ENCODE peak calls at places on chromosome 1, in ten cellular contexts. One of them, this sample, is unnamed.
A peak's percentile ranks its signal among the peaks of the same experiment; 100 is the strongest.

GRCh38 chr1:36157973-36158826 is 2.2 kb downstream of the MAP7D1 start:
- DNase-seq in tibial nerve: no peak
- DNase-seq in thoracic aorta: no peak
- DNase-seq in coronary artery: no peak
- DNase-seq in heart right ventricle: no peak
- DNase-seq in BE2C: no peak
- DNase-seq in CD4-positive, alpha-beta T cell: no peak
- DNase-seq in hepatocyte: no peak
- DNase-seq in neural progenitor cell: no peak
- DNase-seq in OCI-LY7: no peak
- DNase-seq in this sample: no peak

GRCh38 chr1:25204797-25205441 is 27.4 kb downstream of the SYF2 start:
- DNase-seq in tibial nerve: no peak
- DNase-seq in thoracic aorta: no peak
- DNase-seq in coronary artery: no peak
- DNase-seq in heart right ventricle: no peak
- DNase-seq in BE2C: no peak
- DNase-seq in CD4-positive, alpha-beta T cell: peak; percentile 6
- DNase-seq in hepatocyte: peak; percentile 72
- DNase-seq in neural progenitor cell: peak; percentile 70
- DNase-seq in OCI-LY7: peak; percentile 71
- DNase-seq in this sample: no peak

GRCh38 chr1:70685300-70686286 is 274.5 kb downstream of the CTH start:
- DNase-seq in tibial nerve: peak; percentile 16
- DNase-seq in thoracic aorta: peak; percentile 19
- DNase-seq in coronary artery: no peak
- DNase-seq in heart right ventricle: no peak
- DNase-seq in BE2C: peak; percentile 55
- DNase-seq in CD4-positive, alpha-beta T cell: no peak
- DNase-seq in hepatocyte: peak; percentile 78
- DNase-seq in neural progenitor cell: peak; percentile 72
- DNase-seq in OCI-LY7: peak; percentile 59
- DNase-seq in this sample: peak; percentile 15

GRCh38 chr1:151939141-151939540 is 29.8 kb upstream of the THEM4 start:
- DNase-seq in tibial nerve: no peak
- DNase-seq in thoracic aorta: no peak
- DNase-seq in coronary artery: no peak
- DNase-seq in heart right ventricle: no peak
- DNase-seq in BE2C: no peak
- DNase-seq in CD4-positive, alpha-beta T cell: no peak
- DNase-seq in hepatocyte: no peak
- DNase-seq in neural progenitor cell: no peak
- DNase-seq in OCI-LY7: no peak
- DNase-seq in this sample: no peak

GRCh38 chr1:214120951-214121350 is 133.2 kb downstream of the PROX1 start:
- DNase-seq in tibial nerve: no peak
- DNase-seq in thoracic aorta: no peak
- DNase-seq in coronary artery: no peak
- DNase-seq in heart right ventricle: no peak
- DNase-seq in BE2C: no peak
- DNase-seq in CD4-positive, alpha-beta T cell: no peak
- DNase-seq in hepatocyte: no peak
- DNase-seq in neural progenitor cell: no peak
- DNase-seq in OCI-LY7: no peak
- DNase-seq in this sample: no peak

GRCh38 chr1:110094931-110095654 is 17.1 kb upstream of the UBL4B start:
- DNase-seq in tibial nerve: no peak
- DNase-seq in thoracic aorta: no peak
- DNase-seq in coronary artery: no peak
- DNase-seq in heart right ventricle: no peak
- DNase-seq in BE2C: no peak
- DNase-seq in CD4-positive, alpha-beta T cell: no peak
- DNase-seq in hepatocyte: no peak
- DNase-seq in neural progenitor cell: no peak
- DNase-seq in OCI-LY7: no peak
- DNase-seq in this sample: no peak

GRCh38 chr1:39657923-39658485 is 13.9 kb downstream of the NT5C1A start:
- DNase-seq in tibial nerve: no peak
- DNase-seq in thoracic aorta: no peak
- DNase-seq in coronary artery: no peak
- DNase-seq in heart right ventricle: peak; percentile 73
- DNase-seq in BE2C: peak; percentile 81
- DNase-seq in CD4-positive, alpha-beta T cell: peak; percentile 29
- DNase-seq in hepatocyte: peak; percentile 82
- DNase-seq in neural progenitor cell: peak; percentile 86
- DNase-seq in OCI-LY7: peak; percentile 80
- DNase-seq in this sample: no peak

GRCh38 chr1:109197163-109198042 is 16.3 kb upstream of the SARS1 start:
- DNase-seq in tibial nerve: no peak
- DNase-seq in thoracic aorta: peak; percentile 12
- DNase-seq in coronary artery: peak; percentile 84
- DNase-seq in heart right ventricle: peak; percentile 19
- DNase-seq in BE2C: no peak
- DNase-seq in CD4-positive, alpha-beta T cell: no peak
- DNase-seq in hepatocyte: peak; percentile 68
- DNase-seq in neural progenitor cell: no peak
- DNase-seq in OCI-LY7: no peak
- DNase-seq in this sample: no peak

GRCh38 chr1:91622586-91622985 is 121.9 kb downstream of the CDC7 start:
- DNase-seq in tibial nerve: peak; percentile 78
- DNase-seq in thoracic aorta: peak; percentile 35
- DNase-seq in coronary artery: peak; percentile 81
- DNase-seq in heart right ventricle: peak; percentile 66
- DNase-seq in BE2C: no peak
- DNase-seq in CD4-positive, alpha-beta T cell: no peak
- DNase-seq in hepatocyte: no peak
- DNase-seq in neural progenitor cell: no peak
- DNase-seq in OCI-LY7: no peak
- DNase-seq in this sample: no peak

GRCh38 chr1:201982923-201983805 is 716 bp downstream of the RNPEP start:
- DNase-seq in tibial nerve: peak; percentile 61
- DNase-seq in thoracic aorta: no peak
- DNase-seq in coronary artery: peak; percentile 83
- DNase-seq in heart right ventricle: peak; percentile 70
- DNase-seq in BE2C: peak; percentile 77
- DNase-seq in CD4-positive, alpha-beta T cell: peak; percentile 21
- DNase-seq in hepatocyte: peak; percentile 85
- DNase-seq in neural progenitor cell: peak; percentile 82
- DNase-seq in OCI-LY7: peak; percentile 64
- DNase-seq in this sample: peak; percentile 42

GRCh38 chr1:240199758-240200655 is 108.3 kb downstream of the FMN2 start:
- DNase-seq in tibial nerve: no peak
- DNase-seq in thoracic aorta: no peak
- DNase-seq in coronary artery: no peak
- DNase-seq in heart right ventricle: no peak
- DNase-seq in BE2C: no peak
- DNase-seq in CD4-positive, alpha-beta T cell: no peak
- DNase-seq in hepatocyte: peak; percentile 18
- DNase-seq in neural progenitor cell: no peak
- DNase-seq in OCI-LY7: no peak
- DNase-seq in this sample: no peak

GRCh38 chr1:172351347-172351746 is 69.1 kb upstream of the C1orf105 start:
- DNase-seq in tibial nerve: no peak
- DNase-seq in thoracic aorta: no peak
- DNase-seq in coronary artery: no peak
- DNase-seq in heart right ventricle: no peak
- DNase-seq in BE2C: no peak
- DNase-seq in CD4-positive, alpha-beta T cell: no peak
- DNase-seq in hepatocyte: no peak
- DNase-seq in neural progenitor cell: no peak
- DNase-seq in OCI-LY7: no peak
- DNase-seq in this sample: no peak

GRCh38 chr1:27427329-27427728 is 34.9 kb downstream of the GPR3 start:
- DNase-seq in tibial nerve: no peak
- DNase-seq in thoracic aorta: no peak
- DNase-seq in coronary artery: no peak
- DNase-seq in heart right ventricle: no peak
- DNase-seq in BE2C: no peak
- DNase-seq in CD4-positive, alpha-beta T cell: no peak
- DNase-seq in hepatocyte: no peak
- DNase-seq in neural progenitor cell: no peak
- DNase-seq in OCI-LY7: peak; percentile 76
- DNase-seq in this sample: no peak

GRCh38 chr1:229108598-229109201 is 162.2 kb upstream of the RAB4A start:
- DNase-seq in tibial nerve: no peak
- DNase-seq in thoracic aorta: peak; percentile 25
- DNase-seq in coronary artery: peak; percentile 85
- DNase-seq in heart right ventricle: no peak
- DNase-seq in BE2C: no peak
- DNase-seq in CD4-positive, alpha-beta T cell: no peak
- DNase-seq in hepatocyte: peak; percentile 48
- DNase-seq in neural progenitor cell: peak; percentile 36
- DNase-seq in OCI-LY7: peak; percentile 62
- DNase-seq in this sample: no peak

GRCh38 chr1:110292327-110292741 is 46.8 kb upstream of the RBM15 start:
- DNase-seq in tibial nerve: no peak
- DNase-seq in thoracic aorta: no peak
- DNase-seq in coronary artery: no peak
- DNase-seq in heart right ventricle: no peak
- DNase-seq in BE2C: no peak
- DNase-seq in CD4-positive, alpha-beta T cell: no peak
- DNase-seq in hepatocyte: peak; percentile 22
- DNase-seq in neural progenitor cell: no peak
- DNase-seq in OCI-LY7: no peak
- DNase-seq in this sample: no peak

DNA sequence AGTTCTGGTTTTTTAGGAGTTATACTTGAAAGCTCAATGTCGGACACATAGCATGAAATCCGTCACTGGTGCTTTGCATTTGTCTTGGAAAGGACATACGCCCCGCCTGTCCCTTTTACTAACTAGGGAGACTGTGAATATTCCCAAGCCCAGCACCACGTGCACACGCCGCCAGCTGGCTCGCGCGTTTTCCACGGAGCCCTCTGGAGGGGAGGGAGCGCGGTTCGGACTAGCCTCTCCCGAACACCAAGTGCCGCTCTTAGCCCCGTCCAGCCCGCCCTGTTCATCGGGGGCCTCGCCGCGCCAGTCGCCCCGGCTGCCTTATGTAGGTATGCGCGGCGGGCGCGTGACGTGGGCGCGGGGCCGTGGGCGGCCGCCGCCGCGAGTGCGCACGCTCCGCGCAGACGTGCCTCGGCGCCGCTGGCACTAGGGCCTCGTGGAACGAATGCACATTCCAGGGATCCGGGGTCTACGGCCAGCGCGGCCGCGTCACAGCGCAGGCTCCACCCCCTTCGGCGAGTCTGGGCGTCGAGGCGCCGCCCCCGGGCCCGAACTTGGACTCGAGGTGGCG is 689 bp upstream of the IRF2BP2 start:
- DNase-seq in tibial nerve: peak; percentile 93
- DNase-seq in thoracic aorta: peak; percentile 77
- DNase-seq in coronary artery: peak; percentile 98
- DNase-seq in heart right ventricle: peak; percentile 97
- DNase-seq in BE2C: peak; percentile 95
- DNase-seq in CD4-positive, alpha-beta T cell: peak; percentile 75
- DNase-seq in hepatocyte: peak; percentile 97
- DNase-seq in neural progenitor cell: peak; percentile 89
- DNase-seq in OCI-LY7: peak; percentile 79
- DNase-seq in this sample: peak; percentile 72
- TF ChIP-seq CTCF in tibial nerve: peak; percentile 56
- TF ChIP-seq CTCF in thoracic aorta: no peak
- TF ChIP-seq CTCF in coronary artery: no peak
- TF ChIP-seq CTCF in heart right ventricle: no peak
- TF ChIP-seq CTCF in BE2C: no peak
- TF ChIP-seq CTCF in CD4-positive, alpha-beta T cell: no peak
- TF ChIP-seq CTCF in hepatocyte: no peak
- TF ChIP-seq CTCF in neural progenitor cell: no peak
- TF ChIP-seq CTCF in OCI-LY7: no peak
- TF ChIP-seq CTCF in this sample: no peak

GRCh38 chr1:219837994-219838294 is 90.4 kb downstream of the SLC30A10 start:
- DNase-seq in tibial nerve: no peak
- DNase-seq in thoracic aorta: no peak
- DNase-seq in coronary artery: no peak
- DNase-seq in heart right ventricle: no peak
- DNase-seq in BE2C: no peak
- DNase-seq in CD4-positive, alpha-beta T cell: no peak
- DNase-seq in hepatocyte: no peak
- DNase-seq in neural progenitor cell: no peak
- DNase-seq in OCI-LY7: no peak
- DNase-seq in this sample: no peak
- TF ChIP-seq CTCF in tibial nerve: no peak
- TF ChIP-seq CTCF in thoracic aorta: no peak
- TF ChIP-seq CTCF in coronary artery: no peak
- TF ChIP-seq CTCF in heart right ventricle: no peak
- TF ChIP-seq CTCF in BE2C: no peak
- TF ChIP-seq CTCF in CD4-positive, alpha-beta T cell: no peak
- TF ChIP-seq CTCF in hepatocyte: no peak
- TF ChIP-seq CTCF in neural progenitor cell: no peak
- TF ChIP-seq CTCF in OCI-LY7: peak; percentile 54
- TF ChIP-seq CTCF in this sample: no peak

GRCh38 chr1:156623946-156624813 is 5.0 kb downstream of the HAPLN2 start:
- DNase-seq in tibial nerve: no peak
- DNase-seq in thoracic aorta: no peak
- DNase-seq in coronary artery: no peak
- DNase-seq in heart right ventricle: peak; percentile 64
- DNase-seq in BE2C: peak; percentile 82
- DNase-seq in CD4-positive, alpha-beta T cell: no peak
- DNase-seq in hepatocyte: peak; percentile 75
- DNase-seq in neural progenitor cell: peak; percentile 89
- DNase-seq in OCI-LY7: no peak
- DNase-seq in this sample: no peak
- TF ChIP-seq CTCF in tibial nerve: peak; percentile 28
- TF ChIP-seq CTCF in thoracic aorta: peak; percentile 41
- TF ChIP-seq CTCF in coronary artery: peak; percentile 36
- TF ChIP-seq CTCF in heart right ventricle: peak; percentile 50
- TF ChIP-seq CTCF in BE2C: peak; percentile 57
- TF ChIP-seq CTCF in CD4-positive, alpha-beta T cell: no peak
- TF ChIP-seq CTCF in hepatocyte: peak; percentile 36
- TF ChIP-seq CTCF in neural progenitor cell: peak; percentile 55
- TF ChIP-seq CTCF in OCI-LY7: no peak
- TF ChIP-seq CTCF in this sample: peak; percentile 45

GRCh38 chr1:14661220-14661619 is 62.7 kb downstream of the KAZN start:
- DNase-seq in tibial nerve: no peak
- DNase-seq in thoracic aorta: no peak
- DNase-seq in coronary artery: no peak
- DNase-seq in heart right ventricle: no peak
- DNase-seq in BE2C: no peak
- DNase-seq in CD4-positive, alpha-beta T cell: no peak
- DNase-seq in hepatocyte: no peak
- DNase-seq in neural progenitor cell: no peak
- DNase-seq in OCI-LY7: peak; percentile 65
- DNase-seq in this sample: no peak

GRCh38 chr1:14666376-14666775 is 67.9 kb downstream of the KAZN start:
- DNase-seq in tibial nerve: no peak
- DNase-seq in thoracic aorta: no peak
- DNase-seq in coronary artery: no peak
- DNase-seq in heart right ventricle: no peak
- DNase-seq in BE2C: no peak
- DNase-seq in CD4-positive, alpha-beta T cell: no peak
- DNase-seq in hepatocyte: no peak
- DNase-seq in neural progenitor cell: no peak
- DNase-seq in OCI-LY7: no peak
- DNase-seq in this sample: no peak

GRCh38 chr1:14660795-14661194 is 62.3 kb downstream of the KAZN start:
- DNase-seq in tibial nerve: no peak
- DNase-seq in thoracic aorta: no peak
- DNase-seq in coronary artery: no peak
- DNase-seq in heart right ventricle: no peak
- DNase-seq in BE2C: no peak
- DNase-seq in CD4-positive, alpha-beta T cell: no peak
- DNase-seq in hepatocyte: no peak
- DNase-seq in neural progenitor cell: no peak
- DNase-seq in OCI-LY7: peak; percentile 39
- DNase-seq in this sample: no peak

GRCh38 chr1:14662116-14662515 is 63.6 kb downstream of the KAZN start:
- DNase-seq in tibial nerve: no peak
- DNase-seq in thoracic aorta: no peak
- DNase-seq in coronary artery: no peak
- DNase-seq in heart right ventricle: peak; percentile 28
- DNase-seq in BE2C: no peak
- DNase-seq in CD4-positive, alpha-beta T cell: no peak
- DNase-seq in hepatocyte: peak; percentile 11
- DNase-seq in neural progenitor cell: no peak
- DNase-seq in OCI-LY7: no peak
- DNase-seq in this sample: no peak

GRCh38 chr1:14663773-14664172 is 65.3 kb downstream of the KAZN start:
- DNase-seq in tibial nerve: no peak
- DNase-seq in thoracic aorta: no peak
- DNase-seq in coronary artery: no peak
- DNase-seq in heart right ventricle: no peak
- DNase-seq in BE2C: no peak
- DNase-seq in CD4-positive, alpha-beta T cell: no peak
- DNase-seq in hepatocyte: no peak
- DNase-seq in neural progenitor cell: no peak
- DNase-seq in OCI-LY7: no peak
- DNase-seq in this sample: no peak
- TF ChIP-seq CTCF in tibial nerve: no peak
- TF ChIP-seq CTCF in thoracic aorta: no peak
- TF ChIP-seq CTCF in coronary artery: no peak
- TF ChIP-seq CTCF in heart right ventricle: no peak
- TF ChIP-seq CTCF in BE2C: no peak
- TF ChIP-seq CTCF in CD4-positive, alpha-beta T cell: no peak
- TF ChIP-seq CTCF in hepatocyte: no peak
- TF ChIP-seq CTCF in neural progenitor cell: no peak
- TF ChIP-seq CTCF in OCI-LY7: no peak
- TF ChIP-seq CTCF in this sample: no peak